ENCODE peak calls at places on chromosomes 2 and 18, in nine cellular contexts. T, P, V, F, U, O, K, H and L are unnamed samples.

GRCh38 chr18:61972389-61973264 is 79.8 kb upstream of the RNF152 start:
- DNase-seq in T (no peak), P (no peak), V (no peak), F (no peak), U (no peak), O (no peak), K (peak), H (no peak), L (no peak)

GRCh38 chr2:95051636-95052035 is 26.1 kb downstream of the MAL start:
- DNase-seq in T (peak), P (no peak), V (no peak), F (no peak), U (no peak), O (no peak), K (no peak), H (no peak), L (no peak)

GRCh38 chr2:216142540-216142939 is 33.4 kb downstream of the XRCC5 start:
- DNase-seq in T (no peak), P (no peak), V (no peak), F (no peak), U (no peak), O (no peak), K (no peak), H (no peak), L (no peak)

GRCh38 chr2:31863867-31864266 is 146.9 kb downstream of the MEMO1 start:
- DNase-seq in T (no peak), P (no peak), V (no peak), F (no peak), U (no peak), O (no peak), K (no peak), H (no peak), L (no peak)

GRCh38 chr2:64686283-64686956 is 32.7 kb upstream of the SERTAD2 start:
- DNase-seq in T (no peak), P (no peak), V (no peak), F (no peak), U (no peak), O (no peak), K (no peak), H (no peak), L (no peak)

GRCh38 chr2:88865801-88866353 is 174.4 kb downstream of the RPIA start:
- DNase-seq in T (no peak), P (no peak), V (no peak), F (no peak), U (no peak), O (no peak), K (no peak), H (no peak), L (no peak)

GRCh38 chr2:48715042-48715899 is 40.3 kb downstream of the LHCGR start:
- DNase-seq in T (peak), P (no peak), V (no peak), F (no peak), U (peak), O (peak), K (no peak), H (no peak), L (no peak)

GRCh38 chr18:10051877-10052631 is 138.2 kb downstream of the VAPA start:
- DNase-seq in T (peak), P (no peak), V (no peak), F (no peak), U (no peak), O (peak), K (peak), H (peak), L (peak)

GRCh38 chr2:56806924-56807323 is 623.1 kb downstream of the CCDC85A start:
- DNase-seq in T (no peak), P (no peak), V (no peak), F (no peak), U (no peak), O (no peak), K (no peak), H (no peak), L (no peak)

GRCh38 chr18:31451625-31452024 is 4.1 kb downstream of the DSG3 start:
- DNase-seq in T (no peak), P (no peak), V (no peak), F (no peak), U (no peak), O (no peak), K (no peak), H (no peak), L (no peak)

GRCh38 chr2:139600166-139600565 is 820.0 kb upstream of the NXPH2 start:
- DNase-seq in T (no peak), P (no peak), V (no peak), F (no peak), U (no peak), O (no peak), K (no peak), H (no peak), L (no peak)

GRCh38 chr2:866009-866680 is 84.5 kb upstream of the SNTG2 start:
- DNase-seq in T (no peak), P (no peak), V (no peak), F (no peak), U (no peak), O (no peak), K (no peak), H (no peak), L (no peak)

GRCh38 chr18:79469751-79470150 is 74.0 kb downstream of the NFATC1 start:
- DNase-seq in T (no peak), P (no peak), V (no peak), F (no peak), U (no peak), O (no peak), K (no peak), H (no peak), L (no peak)

GRCh38 chr2:225233234-225233633 is 166.3 kb upstream of the NYAP2 start:
- DNase-seq in T (no peak), P (no peak), V (no peak), F (no peak), U (no peak), O (no peak), K (no peak), H (no peak), L (no peak)

GRCh38 chr18:76766429-76766828 is 55.9 kb upstream of the ZNF236 start:
- DNase-seq in T (no peak), P (no peak), V (no peak), F (no peak), U (no peak), O (no peak), K (no peak), H (no peak), L (no peak)

GRCh38 chr2:170950221-170950737 is 21.2 kb downstream of the GORASP2 start:
- DNase-seq in T (no peak), P (no peak), V (no peak), F (no peak), U (no peak), O (no peak), K (no peak), H (no peak), L (no peak)

GRCh38 chr2:59594671-59595222 is 958.7 kb downstream of the BCL11A start:
- DNase-seq in T (no peak), P (no peak), V (no peak), F (no peak), U (no peak), O (no peak), K (no peak), H (no peak), L (no peak)

GRCh38 chr18:75247601-75248421 is 37.2 kb downstream of the TSHZ1 start:
- DNase-seq in T (no peak), P (no peak), V (no peak), F (no peak), U (no peak), O (no peak), K (no peak), H (peak), L (no peak)

GRCh38 chr18:12317664-12318333 is 9.8 kb downstream of the TUBB6 start:
- DNase-seq in T (no peak), P (no peak), V (no peak), F (peak), U (no peak), O (no peak), K (no peak), H (no peak), L (no peak)
- TF ChIP-seq POLR2AphosphoS5 in T (peak), P (no peak), V (no peak), F (no peak), U (no peak), O (no peak), K (no peak), H (no peak), L (no peak)

GRCh38 chr18:2573408-2573807 is 2.1 kb downstream of the NDC80 start:
- DNase-seq in T (no peak), P (no peak), V (no peak), F (no peak), U (no peak), O (no peak), K (no peak), H (no peak), L (no peak)
- H3K4me3 ChIP-seq in T (no peak), P (peak), V (no peak), F (no peak), U (no peak), O (no peak), K (no peak), H (peak), L (no peak)

GRCh38 chr2:241270531-241270930 is 44.9 kb downstream of the HDLBP start:
- DNase-seq in T (no peak), P (no peak), V (no peak), F (no peak), U (no peak), O (no peak), K (no peak), H (no peak), L (no peak)

GRCh38 chr2:241272298-241272721 is 43.2 kb downstream of the HDLBP start:
- DNase-seq in T (peak), P (no peak), V (no peak), F (peak), U (peak), O (peak), K (no peak), H (no peak), L (peak)

GRCh38 chr2:241272722-241273551 is 42.5 kb downstream of the HDLBP start:
- DNase-seq in T (peak), P (peak), V (no peak), F (peak), U (peak), O (peak), K (peak), H (no peak), L (no peak)

GRCh38 chr2:241273552-241273988 is 41.9 kb downstream of the HDLBP start:
- DNase-seq in T (no peak), P (no peak), V (no peak), F (no peak), U (no peak), O (peak), K (peak), H (no peak), L (no peak)

GRCh38 chr2:241271641-241272297 is 43.7 kb downstream of the HDLBP start:
- DNase-seq in T (peak), P (peak), V (peak), F (peak), U (peak), O (peak), K (peak), H (peak), L (no peak)
- TF ChIP-seq POLR2A in T (no peak), P (no peak), V (no peak), F (no peak), U (peak), O (no peak), K (no peak), H (peak), L (no peak)

GRCh38 chr2:217414429-217414828 is 554.6 kb upstream of the TNP1 start:
- DNase-seq in T (no peak), P (no peak), V (no peak), F (no peak), U (no peak), O (no peak), K (peak), H (no peak), L (no peak)

GRCh38 chr2:217412721-217413120 is 552.9 kb upstream of the TNP1 start:
- DNase-seq in T (peak), P (no peak), V (no peak), F (no peak), U (no peak), O (no peak), K (peak), H (no peak), L (no peak)

GRCh38 chr2:217413193-217413592 is 553.3 kb upstream of the TNP1 start:
- DNase-seq in T (peak), P (no peak), V (no peak), F (no peak), U (no peak), O (no peak), K (peak), H (no peak), L (no peak)

GRCh38 chr2:217409939-217410820 is 550.3 kb upstream of the TNP1 start:
- DNase-seq in T (no peak), P (no peak), V (no peak), F (no peak), U (no peak), O (no peak), K (peak), H (no peak), L (no peak)

GRCh38 chr2:217412299-217412698 is 552.4 kb upstream of the TNP1 start:
- DNase-seq in T (no peak), P (no peak), V (no peak), F (no peak), U (no peak), O (no peak), K (no peak), H (no peak), L (no peak)
- TF ChIP-seq POLR2AphosphoS5 in T (no peak), P (no peak), V (no peak), F (no peak), U (no peak), O (no peak), K (no peak), H (no peak), L (no peak)

DNA sequence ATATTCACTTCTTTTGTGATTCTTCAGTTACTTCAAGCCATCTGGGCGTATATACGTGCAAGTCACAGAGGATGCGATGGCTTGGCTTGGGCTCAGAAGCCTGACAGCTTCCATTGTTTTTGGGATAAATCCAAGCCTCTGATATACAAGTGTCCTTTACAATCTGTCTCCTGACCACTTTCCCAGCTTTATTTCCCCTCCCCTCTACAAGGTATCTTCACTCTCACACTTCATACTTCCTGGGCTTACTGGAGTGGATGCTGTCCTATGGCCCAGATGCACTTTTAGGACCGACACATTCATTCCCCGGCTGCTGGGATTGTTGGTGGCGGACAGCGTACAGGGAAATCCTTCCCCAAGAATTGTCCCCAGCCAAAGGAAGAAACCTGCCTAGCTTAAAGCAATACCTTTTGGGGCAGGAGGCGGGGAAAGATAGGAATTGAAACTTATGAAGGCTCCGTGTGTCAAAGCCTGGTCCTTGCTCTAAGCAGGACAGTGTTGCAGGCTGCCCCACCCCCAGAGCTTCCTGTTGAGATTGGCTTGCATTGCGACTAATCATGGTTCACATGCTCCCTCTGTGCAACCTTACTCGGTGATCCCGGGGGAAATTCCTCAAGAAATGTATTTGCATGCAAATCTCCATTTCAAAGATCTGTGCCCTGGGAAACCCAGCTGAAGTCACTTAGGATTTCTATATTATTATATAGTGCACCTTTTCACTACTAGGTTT is 802.9 kb upstream of the ID2 start:
- DNase-seq in T (no peak), P (peak), V (no peak), F (no peak), U (no peak), O (no peak), K (peak), H (no peak), L (no peak)
- H3K4me3 ChIP-seq in T (no peak), P (peak), V (no peak), F (no peak), U (no peak), O (no peak), K (no peak), H (no peak), L (no peak)

DNA sequence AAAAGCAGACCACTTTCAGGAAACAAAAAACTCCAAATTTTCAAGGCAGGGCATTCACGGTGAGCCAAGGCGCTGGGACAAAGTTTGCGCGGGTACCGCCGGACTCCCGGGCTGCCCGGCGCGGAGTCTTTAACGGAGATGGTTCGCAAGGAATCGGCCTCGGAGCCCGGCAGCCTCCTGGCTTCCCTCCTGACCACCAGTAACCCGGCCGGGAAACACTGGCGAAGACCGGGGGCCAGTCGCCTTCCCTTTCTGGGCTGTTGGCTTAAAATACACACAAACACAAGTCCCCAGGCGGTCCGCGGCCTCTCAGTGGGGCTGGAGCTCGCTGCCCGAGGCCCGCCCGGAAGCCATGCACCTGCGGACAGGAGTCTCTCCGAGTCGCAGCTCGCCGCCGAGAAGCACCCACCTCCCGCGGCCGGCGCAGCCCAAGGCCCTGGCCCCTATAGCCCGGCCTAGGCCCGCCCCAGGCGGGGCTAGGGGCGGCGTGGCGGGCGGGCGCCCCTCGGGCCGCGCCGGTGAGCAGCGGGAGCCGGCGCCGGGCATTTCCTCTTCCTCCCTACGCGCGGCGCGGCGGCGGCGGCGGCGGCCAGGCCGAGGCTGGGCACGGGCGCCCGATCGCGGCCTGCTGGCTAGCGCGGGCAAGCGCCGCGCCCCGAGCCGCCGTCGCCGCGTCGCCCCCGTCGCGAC is 550 bp upstream of the KCMF1 start:
- DNase-seq in T (peak), P (peak), V (no peak), F (peak), U (peak), O (peak), K (no peak), H (no peak), L (no peak)
- TF ChIP-seq POLR2A in T (no peak), P (peak), V (peak), F (peak), U (peak), O (no peak), K (no peak), H (peak), L (peak)

DNA sequence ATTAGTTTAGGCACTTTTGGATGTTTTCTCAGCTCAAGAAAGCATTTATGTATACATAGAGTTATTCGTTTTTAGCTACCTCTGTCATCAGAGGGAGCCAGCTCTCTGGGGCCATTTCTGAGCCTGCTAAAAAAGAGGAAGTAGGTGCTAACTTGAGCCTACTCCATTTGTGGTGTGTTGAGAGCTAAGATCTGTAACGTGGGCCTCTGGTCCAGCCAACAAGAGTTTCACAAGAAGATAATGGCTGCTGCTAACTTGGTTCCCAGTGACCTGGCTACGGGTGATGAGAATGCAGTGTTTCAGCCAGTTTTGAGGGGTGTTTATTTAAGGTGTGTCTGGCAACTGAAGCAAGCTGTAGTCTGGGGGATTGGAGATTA is 182.5 kb downstream of the PRKCE start:
- DNase-seq in T (no peak), P (no peak), V (no peak), F (no peak), U (no peak), O (no peak), K (no peak), H (no peak), L (no peak)
- TF ChIP-seq POLR2AphosphoS5 in T (no peak), P (no peak), V (no peak), F (no peak), U (no peak), O (no peak), K (no peak), H (no peak), L (no peak)

GRCh38 chr2:120465989-120466703 is 120.2 kb downstream of the INHBB start:
- DNase-seq in T (no peak), P (peak), V (no peak), F (no peak), U (no peak), O (peak), K (no peak), H (peak), L (no peak)

GRCh38 chr2:120469486-120469885 is 123.5 kb downstream of the INHBB start:
- DNase-seq in T (peak), P (no peak), V (no peak), F (peak), U (no peak), O (no peak), K (no peak), H (no peak), L (no peak)

GRCh38 chr2:120470041-120470716 is 124.2 kb downstream of the INHBB start:
- DNase-seq in T (peak), P (no peak), V (no peak), F (peak), U (peak), O (peak), K (no peak), H (peak), L (no peak)

GRCh38 chr2:120466704-120467054 is 120.7 kb downstream of the INHBB start:
- DNase-seq in T (no peak), P (no peak), V (no peak), F (no peak), U (no peak), O (no peak), K (no peak), H (peak), L (no peak)

GRCh38 chr2:120468136-120468535 is 122.2 kb downstream of the INHBB start:
- DNase-seq in T (peak), P (no peak), V (no peak), F (peak), U (no peak), O (no peak), K (no peak), H (no peak), L (no peak)
- H3K4me3 ChIP-seq in T (no peak), P (no peak), V (no peak), F (no peak), U (no peak), O (no peak), K (no peak), H (no peak), L (no peak)

GRCh38 chr2:28621172-28622100 is 125.6 kb downstream of the PLB1 start:
- DNase-seq in T (peak), P (peak), V (peak), F (peak), U (peak), O (peak), K (peak), H (peak), L (no peak)
- TF ChIP-seq POLR2A in T (no peak), P (no peak), V (no peak), F (peak), U (no peak), O (no peak), K (no peak), H (no peak), L (no peak)